ENCODE peak calls at places on chromosome 2, in ten cellular contexts. L is GM12865, R is NB4, B is progenitor cell of endocrine pancreas, N is tibial artery, U is HCT116, Q is A549, H is brain microvascular endothelial cell, M is right atrium auricular region, I is lung. Z is an unnamed sample.

GRCh38 chr2:226310081-226310625 is 489.5 kb downstream of the IRS1 start:
- DNase-seq in H (peak; percentile 12), I (no peak), M (no peak), R (no peak), U (no peak), N (no peak), B (no peak), L (no peak), Q (no peak), Z (peak; percentile 32)

GRCh38 chr2:108905906-108906305 is 83.1 kb downstream of the EDAR start:
- DNase-seq in M (peak; percentile 28), H (no peak), L (no peak), R (no peak), Q (no peak), U (no peak), N (no peak), B (no peak), I (peak; percentile 26), Z (no peak)

GRCh38 chr2:186780701-186781316 is 68.2 kb downstream of the ZSWIM2 start:
- DNase-seq in R (peak; percentile 20), I (no peak), Q (peak; percentile 63), L (peak; percentile 43), H (peak; percentile 14), B (no peak), N (no peak), U (peak; percentile 48), M (no peak), Z (peak; percentile 4)

GRCh38 chr2:186947516-186947915 is 98.5 kb upstream of the ZSWIM2 start:
- DNase-seq in Q (no peak), M (no peak), I (no peak), H (no peak), L (no peak), B (no peak), U (no peak), N (no peak), R (no peak), Z (no peak)

GRCh38 chr2:12320027-12320734 is 396.6 kb upstream of the TRIB2 start:
- DNase-seq in B (no peak), U (no peak), L (no peak), I (no peak), R (peak; percentile 21), Q (no peak), N (peak; percentile 69), H (no peak), M (no peak), Z (peak; percentile 41)

GRCh38 chr2:149858916-149859634 is 271.5 kb upstream of the MMADHC start:
- DNase-seq in L (no peak), M (no peak), U (no peak), Q (peak; percentile 47), N (no peak), I (no peak), H (peak; percentile 35), B (no peak), R (peak; percentile 7), Z (peak; percentile 88)

GRCh38 chr2:55500025-55500424 is 19.5 kb upstream of the CFAP36 start:
- DNase-seq in L (no peak), N (no peak), M (no peak), R (peak; percentile 48), H (peak; percentile 40), Q (peak; percentile 56), B (no peak), U (no peak), I (no peak), Z (peak; percentile 36)

GRCh38 chr2:70957838-70958237 is 20.6 kb upstream of the ANKRD53 start:
- DNase-seq in R (no peak), H (no peak), I (peak; percentile 26), M (no peak), U (no peak), Q (no peak), N (no peak), B (no peak), L (no peak), Z (no peak)

GRCh38 chr2:196594158-196594557 is 45.4 kb upstream of the CCDC150 start:
- DNase-seq in M (no peak), Q (no peak), R (no peak), U (no peak), I (no peak), H (no peak), L (no peak), B (no peak), N (no peak), Z (no peak)

DNA sequence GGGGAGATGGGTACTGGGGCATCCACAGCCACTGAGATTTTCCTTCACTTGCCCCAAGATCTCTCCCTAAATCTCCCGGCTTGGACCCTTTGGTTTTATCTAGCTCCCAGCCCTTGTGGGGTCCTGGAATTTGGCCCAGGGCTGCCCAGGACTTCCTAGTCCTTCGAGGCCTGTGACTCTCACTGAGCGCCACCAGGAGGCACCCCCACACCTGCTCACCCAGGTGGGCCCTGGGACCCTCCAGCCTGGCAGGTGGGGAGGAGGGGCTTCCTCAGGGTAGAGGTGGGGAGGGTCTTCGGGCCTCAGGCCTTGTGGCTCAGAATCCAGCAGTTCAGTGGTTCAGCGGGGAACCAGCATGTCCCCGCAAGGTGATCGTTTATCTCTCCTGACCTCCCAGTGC is 11.9 kb upstream of the PRSS56 start:
- DNase-seq in M (no peak), U (no peak), Q (no peak), I (no peak), L (no peak), B (no peak), R (no peak), N (no peak), H (no peak), Z (no peak)
- TF ChIP-seq CTCF in M (no peak), U (peak; percentile 20), Q (no peak), I (no peak), L (no peak), B (no peak), R (no peak), N (no peak), H (peak; percentile 2), Z (no peak)

GRCh38 chr2:168708099-168708498 is 94.3 kb upstream of the NOSTRIN start:
- DNase-seq in M (no peak), Q (no peak), L (no peak), R (no peak), I (no peak), N (no peak), B (no peak), H (no peak), U (no peak), Z (no peak)

GRCh38 chr2:168703926-168704325 is 98.5 kb upstream of the NOSTRIN start:
- DNase-seq in H (no peak), Q (no peak), I (no peak), R (no peak), L (no peak), M (no peak), U (no peak), N (no peak), B (no peak), Z (no peak)

GRCh38 chr2:168706806-168707205 is 95.6 kb upstream of the NOSTRIN start:
- DNase-seq in H (no peak), N (no peak), Q (no peak), B (no peak), I (no peak), U (no peak), M (no peak), R (no peak), L (no peak), Z (no peak)

GRCh38 chr2:168702579-168702978 is 99.9 kb upstream of the NOSTRIN start:
- DNase-seq in U (no peak), I (no peak), B (no peak), R (no peak), Q (no peak), H (no peak), M (no peak), N (no peak), L (no peak), Z (no peak)

DNA sequence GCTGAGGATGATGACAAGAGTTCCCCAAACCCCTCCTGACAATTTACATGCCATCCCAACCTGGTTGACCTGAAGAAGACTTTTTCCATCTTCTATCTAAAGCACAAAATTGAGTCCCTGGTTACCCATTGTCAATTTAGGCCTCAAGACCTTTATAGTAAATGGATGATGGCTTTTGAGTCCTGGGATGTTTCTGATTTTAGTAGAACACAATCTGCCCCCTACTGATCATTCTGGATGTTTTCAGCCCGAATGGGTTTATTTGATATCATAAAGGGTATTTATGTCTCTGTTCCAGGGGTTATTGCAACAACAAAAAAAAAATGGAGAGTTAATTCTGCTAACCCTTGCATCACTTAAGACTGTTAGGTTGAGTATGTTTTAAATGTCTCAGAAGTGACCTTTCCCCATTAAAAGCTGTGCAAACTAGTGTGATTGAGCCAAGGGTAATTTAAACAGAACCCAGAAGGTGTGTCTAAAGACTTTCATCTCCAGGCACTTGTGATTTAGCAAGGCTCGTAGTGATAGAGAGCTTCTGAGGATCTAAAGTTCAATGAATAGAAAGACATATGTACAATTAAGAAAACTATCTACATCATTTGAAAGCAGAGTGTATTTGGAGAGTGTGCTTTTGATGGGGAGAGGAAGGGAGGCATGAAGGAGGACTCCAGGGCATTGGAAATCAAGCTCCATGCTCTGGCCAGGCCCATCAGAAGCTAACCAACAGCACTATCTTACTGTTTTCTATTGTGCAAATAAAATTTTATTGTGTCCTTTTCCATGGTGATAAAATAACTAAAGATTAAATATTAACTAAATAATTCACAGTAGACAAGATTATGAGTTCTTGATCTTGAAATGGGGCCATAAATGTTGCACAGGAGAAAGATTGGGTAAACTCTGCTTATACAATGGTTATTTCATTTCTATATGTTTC is 96.6 kb upstream of the NOSTRIN start:
- DNase-seq in U (no peak), N (no peak), H (no peak), B (no peak), R (peak; percentile 57), L (peak; percentile 40), M (no peak), Q (peak; percentile 30), I (no peak), Z (peak; percentile 46)
- TF ChIP-seq CTCF in U (peak; percentile 48), N (peak; percentile 21), H (peak; percentile 44), B (peak; percentile 35), R (peak; percentile 38), L (peak; percentile 13), M (no peak), Q (peak; percentile 32), I (no peak), Z (peak; percentile 61)

DNA sequence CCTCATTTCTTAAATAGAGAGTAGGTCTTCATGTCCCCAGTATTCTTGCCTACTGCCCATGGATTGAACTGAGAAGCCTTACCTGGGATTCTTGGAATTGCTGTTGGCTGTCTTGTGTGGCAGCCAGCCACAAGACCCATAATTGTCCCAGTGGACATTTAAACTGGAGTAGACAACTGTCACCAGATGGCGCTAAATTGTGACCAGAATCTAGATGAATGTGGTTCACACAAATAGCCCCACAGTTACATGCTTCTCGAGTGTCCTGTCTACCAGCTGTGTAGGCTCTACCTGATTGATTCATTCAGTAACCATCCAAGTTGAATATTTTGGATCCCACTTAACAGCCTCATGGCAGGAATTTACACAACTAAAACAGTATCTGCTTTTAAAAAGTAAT is 73.2 kb downstream of the MAP4K4 start:
- DNase-seq in Q (peak; percentile 67), M (no peak), H (peak; percentile 39), N (no peak), B (no peak), R (peak; percentile 80), I (no peak), L (peak; percentile 72), U (peak; percentile 62), Z (peak; percentile 63)
- TF ChIP-seq CTCF in Q (peak; percentile 54), M (no peak), H (peak; percentile 52), N (no peak), B (peak; percentile 41), R (peak; percentile 55), I (no peak), L (peak; percentile 54), U (peak; percentile 66), Z (peak; percentile 34)

DNA sequence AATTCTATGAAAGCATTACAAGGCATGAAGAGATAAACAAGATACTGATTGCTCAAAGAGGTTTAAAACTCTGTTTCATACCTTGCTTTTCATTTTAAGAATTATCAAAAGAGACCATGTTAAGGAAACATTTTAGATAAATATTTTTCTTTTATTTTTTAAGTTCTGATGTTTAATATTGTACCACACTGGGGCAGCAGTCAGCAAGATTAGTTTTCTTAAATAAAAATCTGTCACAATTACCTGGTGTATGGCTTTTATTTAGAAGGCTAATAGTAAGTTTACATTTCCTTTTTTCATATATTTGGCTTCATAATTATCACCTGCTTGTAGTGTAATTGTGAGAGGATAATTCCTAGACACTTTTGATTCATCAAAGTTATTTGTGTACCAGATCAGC is 46.4 kb downstream of the ZNF804A start:
- DNase-seq in U (peak; percentile 6), Q (no peak), H (no peak), I (no peak), N (no peak), L (no peak), M (no peak), R (no peak), B (no peak), Z (no peak)
- TF ChIP-seq CTCF in U (no peak), Q (no peak), H (no peak), I (no peak), N (no peak), L (no peak), M (no peak), R (no peak), B (no peak), Z (peak; percentile 3)

Z was measured in AG10803.